ENCODE peak calls at places on chromosomes 4 and X, in nine cellular contexts. One of them, this sample, is unnamed.

GRCh38 chr4:25792200-25792791 is 70.5 kb downstream of the SEL1L3 start:
- DNase-seq in mammary epithelial cell: no peak
- DNase-seq in B cell: no peak
- DNase-seq in H9: peak
- DNase-seq in tibial artery: no peak
- DNase-seq in GM13976: no peak
- DNase-seq in tibial nerve: no peak
- DNase-seq in BJ: no peak
- DNase-seq in neural crest cell: peak
- DNase-seq in this sample: no peak

GRCh38 chrX:18886344-18887161 is 97.4 kb downstream of the PHKA2 start:
- DNase-seq in GM13976: peak
- DNase-seq in neural crest cell: peak
- DNase-seq in tibial nerve: peak
- DNase-seq in H9: peak
- DNase-seq in BJ: no peak
- DNase-seq in tibial artery: peak
- DNase-seq in B cell: peak
- DNase-seq in mammary epithelial cell: peak
- DNase-seq in this sample: peak

GRCh38 chrX:39756086-39756883 is 341.5 kb downstream of the BCOR start:
- DNase-seq in mammary epithelial cell: no peak
- DNase-seq in B cell: no peak
- DNase-seq in GM13976: no peak
- DNase-seq in BJ: no peak
- DNase-seq in neural crest cell: no peak
- DNase-seq in tibial artery: no peak
- DNase-seq in H9: no peak
- DNase-seq in tibial nerve: no peak
- DNase-seq in this sample: no peak

GRCh38 chr4:159280442-159281172 is 177.7 kb downstream of the RAPGEF2 start:
- DNase-seq in GM13976: no peak
- DNase-seq in tibial nerve: no peak
- DNase-seq in mammary epithelial cell: no peak
- DNase-seq in neural crest cell: no peak
- DNase-seq in BJ: no peak
- DNase-seq in H9: no peak
- DNase-seq in tibial artery: no peak
- DNase-seq in B cell: no peak
- DNase-seq in this sample: no peak

GRCh38 chr4:13540446-13541175 is 3.7 kb downstream of the NKX3-2 start:
- DNase-seq in GM13976: peak
- DNase-seq in B cell: no peak
- DNase-seq in tibial artery: no peak
- DNase-seq in mammary epithelial cell: no peak
- DNase-seq in BJ: no peak
- DNase-seq in H9: peak
- DNase-seq in neural crest cell: no peak
- DNase-seq in tibial nerve: no peak
- DNase-seq in this sample: peak

GRCh38 chr4:101102114-101102752 is 245.1 kb downstream of the PPP3CA start:
- DNase-seq in mammary epithelial cell: peak
- DNase-seq in neural crest cell: no peak
- DNase-seq in tibial nerve: peak
- DNase-seq in GM13976: no peak
- DNase-seq in tibial artery: peak
- DNase-seq in B cell: no peak
- DNase-seq in H9: no peak
- DNase-seq in BJ: peak
- DNase-seq in this sample: no peak

GRCh38 chrX:17377047-17377692 is 2.2 kb downstream of the NHS start:
- DNase-seq in tibial artery: peak
- DNase-seq in B cell: no peak
- DNase-seq in BJ: no peak
- DNase-seq in tibial nerve: peak
- DNase-seq in GM13976: no peak
- DNase-seq in H9: peak
- DNase-seq in mammary epithelial cell: peak
- DNase-seq in neural crest cell: peak
- DNase-seq in this sample: no peak

GRCh38 chrX:37846558-37846933 is 825 bp downstream of the DYNLT3 start:
- DNase-seq in B cell: no peak
- DNase-seq in mammary epithelial cell: no peak
- DNase-seq in tibial artery: no peak
- DNase-seq in GM13976: no peak
- DNase-seq in tibial nerve: no peak
- DNase-seq in BJ: no peak
- DNase-seq in neural crest cell: no peak
- DNase-seq in H9: no peak
- DNase-seq in this sample: no peak

GRCh38 chr4:186666252-186666651 is 57.4 kb downstream of the FAT1 start:
- DNase-seq in B cell: no peak
- DNase-seq in GM13976: no peak
- DNase-seq in tibial nerve: no peak
- DNase-seq in mammary epithelial cell: no peak
- DNase-seq in H9: no peak
- DNase-seq in neural crest cell: no peak
- DNase-seq in tibial artery: no peak
- DNase-seq in BJ: no peak
- DNase-seq in this sample: no peak

GRCh38 chr4:137124278-137124932 is 407.9 kb downstream of the PCDH18 start:
- DNase-seq in B cell: no peak
- DNase-seq in tibial nerve: no peak
- DNase-seq in GM13976: peak
- DNase-seq in neural crest cell: no peak
- DNase-seq in BJ: peak
- DNase-seq in tibial artery: no peak
- DNase-seq in mammary epithelial cell: peak
- DNase-seq in H9: no peak
- DNase-seq in this sample: peak

GRCh38 chr4:22440999-22441398 is 74.9 kb downstream of the ADGRA3 start:
- DNase-seq in H9: no peak
- DNase-seq in neural crest cell: no peak
- DNase-seq in BJ: no peak
- DNase-seq in GM13976: no peak
- DNase-seq in tibial artery: no peak
- DNase-seq in mammary epithelial cell: no peak
- DNase-seq in tibial nerve: no peak
- DNase-seq in B cell: no peak
- DNase-seq in this sample: no peak

GRCh38 chr4:26226978-26227377 is 93.8 kb upstream of the RBPJ start:
- DNase-seq in mammary epithelial cell: no peak
- DNase-seq in GM13976: no peak
- DNase-seq in tibial artery: no peak
- DNase-seq in B cell: no peak
- DNase-seq in H9: no peak
- DNase-seq in neural crest cell: no peak
- DNase-seq in tibial nerve: no peak
- DNase-seq in BJ: no peak
- DNase-seq in this sample: no peak

GRCh38 chrX:10681167-10681566 is 60.8 kb upstream of the MID1 start:
- DNase-seq in B cell: no peak
- DNase-seq in BJ: no peak
- DNase-seq in tibial nerve: no peak
- DNase-seq in neural crest cell: no peak
- DNase-seq in tibial artery: no peak
- DNase-seq in mammary epithelial cell: no peak
- DNase-seq in H9: no peak
- DNase-seq in GM13976: no peak
- DNase-seq in this sample: no peak

GRCh38 chrX:13112499-13112898 is 68.1 kb upstream of the FAM9C start:
- DNase-seq in H9: no peak
- DNase-seq in tibial nerve: no peak
- DNase-seq in tibial artery: no peak
- DNase-seq in mammary epithelial cell: no peak
- DNase-seq in neural crest cell: no peak
- DNase-seq in BJ: no peak
- DNase-seq in B cell: no peak
- DNase-seq in GM13976: no peak
- DNase-seq in this sample: no peak

GRCh38 chrX:17944833-17945497 is 83.9 kb upstream of the RAI2 start:
- DNase-seq in neural crest cell: peak
- DNase-seq in tibial nerve: peak
- DNase-seq in BJ: no peak
- DNase-seq in mammary epithelial cell: no peak
- DNase-seq in tibial artery: no peak
- DNase-seq in H9: no peak
- DNase-seq in GM13976: peak
- DNase-seq in B cell: no peak
- DNase-seq in this sample: peak

GRCh38 chr4:30191902-30192301 is 528.3 kb upstream of the PCDH7 start:
- DNase-seq in tibial nerve: no peak
- DNase-seq in H9: no peak
- DNase-seq in GM13976: no peak
- DNase-seq in mammary epithelial cell: no peak
- DNase-seq in tibial artery: no peak
- DNase-seq in B cell: no peak
- DNase-seq in neural crest cell: no peak
- DNase-seq in BJ: no peak
- DNase-seq in this sample: no peak

GRCh38 chrX:110396777-110397176 is 38.1 kb downstream of the RTL9 start:
- DNase-seq in BJ: no peak
- DNase-seq in neural crest cell: no peak
- DNase-seq in tibial artery: no peak
- DNase-seq in H9: no peak
- DNase-seq in B cell: no peak
- DNase-seq in mammary epithelial cell: no peak
- DNase-seq in GM13976: no peak
- DNase-seq in tibial nerve: no peak
- DNase-seq in this sample: no peak

GRCh38 chrX:103310592-103311400 is at the start of gene BEX2:
- DNase-seq in BJ: no peak
- DNase-seq in mammary epithelial cell: peak
- DNase-seq in H9: peak
- DNase-seq in GM13976: peak
- DNase-seq in neural crest cell: peak
- DNase-seq in tibial artery: peak
- DNase-seq in B cell: peak
- DNase-seq in tibial nerve: peak
- DNase-seq in this sample: peak

GRCh38 chr4:23234018-23234417 is 541.3 kb downstream of the GBA3 start:
- DNase-seq in B cell: no peak
- DNase-seq in BJ: no peak
- DNase-seq in GM13976: no peak
- DNase-seq in tibial nerve: no peak
- DNase-seq in H9: peak
- DNase-seq in mammary epithelial cell: no peak
- DNase-seq in tibial artery: no peak
- DNase-seq in neural crest cell: no peak
- DNase-seq in this sample: no peak

GRCh38 chr4:145487626-145488025 is 6.0 kb downstream of the SMAD1 start:
- DNase-seq in mammary epithelial cell: no peak
- DNase-seq in B cell: no peak
- DNase-seq in tibial nerve: no peak
- DNase-seq in tibial artery: no peak
- DNase-seq in H9: no peak
- DNase-seq in neural crest cell: no peak
- DNase-seq in GM13976: peak
- DNase-seq in BJ: no peak
- DNase-seq in this sample: peak

GRCh38 chrX:18353931-18354368 is 538 bp downstream of the SCML2 start:
- DNase-seq in BJ: no peak
- DNase-seq in mammary epithelial cell: no peak
- DNase-seq in tibial nerve: no peak
- DNase-seq in neural crest cell: peak
- DNase-seq in GM13976: peak
- DNase-seq in H9: peak
- DNase-seq in tibial artery: no peak
- DNase-seq in B cell: no peak
- DNase-seq in this sample: no peak

GRCh38 chr4:141339966-141340365 is 119.3 kb downstream of the ZNF330 start:
- DNase-seq in tibial artery: no peak
- DNase-seq in tibial nerve: no peak
- DNase-seq in H9: no peak
- DNase-seq in B cell: no peak
- DNase-seq in mammary epithelial cell: peak
- DNase-seq in neural crest cell: no peak
- DNase-seq in GM13976: no peak
- DNase-seq in BJ: no peak
- DNase-seq in this sample: no peak

GRCh38 chrX:21839334-21840198 is at the start of gene MBTPS2:
- DNase-seq in neural crest cell: peak
- DNase-seq in H9: peak
- DNase-seq in tibial artery: peak
- DNase-seq in GM13976: peak
- DNase-seq in BJ: peak
- DNase-seq in mammary epithelial cell: peak
- DNase-seq in tibial nerve: peak
- DNase-seq in B cell: peak
- DNase-seq in this sample: peak
- TF ChIP-seq CTCF in neural crest cell: peak
- TF ChIP-seq CTCF in H9: peak
- TF ChIP-seq CTCF in tibial artery: no peak
- TF ChIP-seq CTCF in GM13976: no peak
- TF ChIP-seq CTCF in BJ: peak
- TF ChIP-seq CTCF in mammary epithelial cell: peak
- TF ChIP-seq CTCF in tibial nerve: peak
- TF ChIP-seq CTCF in B cell: no peak
- TF ChIP-seq CTCF in this sample: peak

GRCh38 chrX:32576885-32577284 is 634.5 kb downstream of the DMD start:
- DNase-seq in tibial nerve: no peak
- DNase-seq in B cell: no peak
- DNase-seq in BJ: no peak
- DNase-seq in neural crest cell: no peak
- DNase-seq in GM13976: no peak
- DNase-seq in tibial artery: no peak
- DNase-seq in H9: no peak
- DNase-seq in mammary epithelial cell: no peak
- DNase-seq in this sample: no peak
- TF ChIP-seq CTCF in tibial nerve: no peak
- TF ChIP-seq CTCF in B cell: no peak
- TF ChIP-seq CTCF in BJ: no peak
- TF ChIP-seq CTCF in neural crest cell: no peak
- TF ChIP-seq CTCF in GM13976: no peak
- TF ChIP-seq CTCF in tibial artery: no peak
- TF ChIP-seq CTCF in H9: no peak
- TF ChIP-seq CTCF in mammary epithelial cell: no peak
- TF ChIP-seq CTCF in this sample: no peak

GRCh38 chrX:106619797-106620196 is 8.0 kb downstream of the RADX start:
- DNase-seq in neural crest cell: no peak
- DNase-seq in mammary epithelial cell: no peak
- DNase-seq in BJ: no peak
- DNase-seq in B cell: no peak
- DNase-seq in tibial artery: no peak
- DNase-seq in GM13976: no peak
- DNase-seq in H9: no peak
- DNase-seq in tibial nerve: no peak
- DNase-seq in this sample: no peak
- TF ChIP-seq CTCF in neural crest cell: peak
- TF ChIP-seq CTCF in mammary epithelial cell: peak
- TF ChIP-seq CTCF in BJ: peak
- TF ChIP-seq CTCF in B cell: peak
- TF ChIP-seq CTCF in tibial artery: no peak
- TF ChIP-seq CTCF in GM13976: peak
- TF ChIP-seq CTCF in H9: peak
- TF ChIP-seq CTCF in tibial nerve: no peak
- TF ChIP-seq CTCF in this sample: peak

DNA sequence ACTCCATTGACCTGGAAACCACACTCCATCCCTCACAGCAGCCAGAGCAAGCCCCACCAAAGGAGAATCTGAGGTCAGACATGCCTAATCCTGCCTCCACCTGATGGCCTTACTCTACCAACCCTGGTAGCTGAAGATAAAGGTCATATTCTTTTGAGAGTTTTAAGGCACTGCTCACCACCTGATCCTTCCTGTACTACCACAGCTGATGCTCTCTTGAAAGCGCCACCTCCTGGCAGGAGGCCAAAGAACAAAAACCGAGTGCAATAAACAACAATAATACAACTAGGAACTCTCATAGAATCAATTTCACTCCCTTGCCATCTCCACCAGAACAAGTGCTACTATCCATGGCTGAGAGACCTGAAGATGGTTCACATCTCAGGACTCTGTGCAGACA is 301.6 kb downstream of the NAF1 start:
- DNase-seq in neural crest cell: no peak
- DNase-seq in tibial artery: no peak
- DNase-seq in H9: no peak
- DNase-seq in BJ: no peak
- DNase-seq in mammary epithelial cell: no peak
- DNase-seq in B cell: no peak
- DNase-seq in tibial nerve: no peak
- DNase-seq in GM13976: no peak
- DNase-seq in this sample: no peak
- TF ChIP-seq CTCF in neural crest cell: no peak
- TF ChIP-seq CTCF in tibial artery: no peak
- TF ChIP-seq CTCF in H9: peak
- TF ChIP-seq CTCF in BJ: no peak
- TF ChIP-seq CTCF in mammary epithelial cell: no peak
- TF ChIP-seq CTCF in B cell: no peak
- TF ChIP-seq CTCF in tibial nerve: no peak
- TF ChIP-seq CTCF in GM13976: no peak
- TF ChIP-seq CTCF in this sample: peak

This sample was measured in GM13977.